ENCODE peak calls at places on chromosomes 5 and 9, in four cellular contexts. B, I, W and H are unnamed samples. For H3K4me1, the result is how much of the 10 kb centered on the place peaks cover.

GRCh38 chr9:26657958-26658357 is 234.6 kb downstream of the CAAP1 start:
- DNase-seq in B (no peak), I (no peak), W (no peak), H (no peak)

GRCh38 chr5:76582252-76583162 is 40.7 kb downstream of the F2RL2 start:
- DNase-seq in B (no peak), I (peak), W (no peak), H (peak)

GRCh38 chr9:95171001-95171400 is 146.5 kb downstream of the FANCC start:
- DNase-seq in B (no peak), I (peak), W (no peak), H (no peak)

GRCh38 chr9:37574996-37575395 is 1.2 kb downstream of the FBXO10 start:
- DNase-seq in B (no peak), I (peak), W (no peak), H (no peak)

GRCh38 chr5:145887976-145888574 is 15.3 kb upstream of the GRXCR2 start:
- DNase-seq in B (peak), I (peak), W (no peak), H (peak)

GRCh38 chr5:131357739-131358561 is 94.1 kb downstream of the CDC42SE2 start:
- DNase-seq in B (no peak), I (no peak), W (no peak), H (no peak)

GRCh38 chr9:107410045-107410819 is 79.3 kb downstream of the KLF4 start:
- DNase-seq in B (no peak), I (no peak), W (no peak), H (no peak)

GRCh38 chr9:134936021-134936761 is 18.5 kb upstream of the FCN1 start:
- DNase-seq in B (no peak), I (no peak), W (no peak), H (no peak)

GRCh38 chr5:106086352-106086751 is 1584.4 kb downstream of the EFNA5 start:
- DNase-seq in B (no peak), I (no peak), W (no peak), H (no peak)

GRCh38 chr9:6889868-6890267 is 132.1 kb downstream of the KDM4C start:
- DNase-seq in B (no peak), I (no peak), W (no peak), H (no peak)

GRCh38 chr5:55177078-55177477 is 4.1 kb upstream of the CDC20B start:
- DNase-seq in B (no peak), I (no peak), W (no peak), H (no peak)

GRCh38 chr9:109444771-109445320 is 53.3 kb downstream of the PTPN3 start:
- DNase-seq in B (no peak), I (no peak), W (no peak), H (no peak)

GRCh38 chr9:121811751-121812150 is 160.3 kb downstream of the DAB2IP start:
- DNase-seq in B (no peak), I (no peak), W (no peak), H (no peak)

GRCh38 chr9:129459550-129460322 is 161.2 kb downstream of the C9orf50 start:
- DNase-seq in B (no peak), I (no peak), W (no peak), H (no peak)

GRCh38 chr5:31404325-31404724 is 127.6 kb downstream of the DROSHA start:
- DNase-seq in B (no peak), I (peak), W (no peak), H (no peak)

GRCh38 chr5:123785160-123786001 is 273.4 kb downstream of the CSNK1G3 start:
- DNase-seq in B (no peak), I (peak), W (no peak), H (peak)

GRCh38 chr9:129785866-129786265 is 17.1 kb upstream of the TOR1B start:
- DNase-seq in B (no peak), I (no peak), W (no peak), H (no peak)

GRCh38 chr5:80921026-80921425 is 39.1 kb upstream of the RASGRF2 start:
- DNase-seq in B (no peak), I (no peak), W (no peak), H (no peak)

GRCh38 chr9:98778251-98778650 is 18.1 kb downstream of the ANKS6 start:
- DNase-seq in B (no peak), I (no peak), W (no peak), H (no peak)

GRCh38 chr5:130536726-130537125 is 628.3 kb downstream of the HINT1 start:
- DNase-seq in B (no peak), I (no peak), W (no peak), H (no peak)

GRCh38 chr9:135695642-135696041 is 3.6 kb downstream of the SOHLH1 start:
- DNase-seq in B (no peak), I (no peak), W (no peak), H (no peak)

GRCh38 chr5:109125755-109126429 is 283.9 kb downstream of the PJA2 start:
- DNase-seq in B (no peak), I (no peak), W (no peak), H (no peak)

GRCh38 chr5:112473989-112474388 is 54.9 kb upstream of the EPB41L4A start:
- DNase-seq in B (no peak), I (no peak), W (no peak), H (no peak)

GRCh38 chr9:112332272-112332671 is 1.1 kb downstream of the PTBP3 start:
- DNase-seq in B (no peak), I (no peak), W (no peak), H (no peak)

GRCh38 chr9:92977279-92977678 is 30.0 kb downstream of the FGD3 start:
- DNase-seq in B (no peak), I (no peak), W (no peak), H (no peak)

GRCh38 chr5:141402553-141403328 is at the start of gene PCDHGA9:
- DNase-seq in B (no peak), I (no peak), W (no peak), H (peak)

GRCh38 chr5:54457094-54457531 is 1.6 kb downstream of the HSPB3 start:
- DNase-seq in B (no peak), I (peak), W (no peak), H (peak)

GRCh38 chr9:89471390-89471789 is 26.5 kb downstream of the SEMA4D start:
- DNase-seq in B (no peak), I (no peak), W (no peak), H (no peak)

GRCh38 chr9:69190866-69191672 is 17.0 kb downstream of the TJP2 start:
- DNase-seq in B (no peak), I (no peak), W (no peak), H (no peak)

DNA sequence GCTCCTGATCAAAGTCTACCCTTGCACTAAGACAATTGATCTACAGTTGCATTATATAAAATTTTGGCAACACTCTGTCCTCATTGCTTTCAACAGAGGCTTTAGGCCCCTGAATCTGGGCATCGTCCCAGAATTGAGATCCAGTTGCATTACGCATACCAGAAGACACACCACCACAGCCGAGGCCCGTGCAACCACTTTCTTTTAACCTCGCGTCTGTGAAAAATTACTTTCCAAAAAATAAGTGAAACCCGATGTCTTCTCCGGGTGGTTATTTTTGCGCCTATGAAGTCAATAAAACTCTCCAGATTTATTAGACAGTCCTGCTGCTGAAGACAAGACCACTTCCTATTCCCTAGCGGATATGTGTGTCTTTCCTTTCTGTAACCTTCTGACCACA is 52.1 kb upstream of the NFIB start:
- DNase-seq in B (no peak), I (peak), W (peak), H (peak)
- H3K27ac ChIP-seq in B (no peak), I (peak), W (no peak), H (no peak)

GRCh38 chr5:96248152-96248551 is 184.9 kb downstream of the PCSK1 start:
- DNase-seq in B (no peak), I (no peak), W (no peak), H (peak)

GRCh38 chr5:96245401-96246091 is 187.5 kb downstream of the PCSK1 start:
- DNase-seq in B (no peak), I (no peak), W (no peak), H (peak)

GRCh38 chr5:96247097-96247675 is 185.9 kb downstream of the PCSK1 start:
- DNase-seq in B (no peak), I (peak), W (no peak), H (peak)

GRCh38 chr5:96244696-96245095 is 188.4 kb downstream of the PCSK1 start:
- DNase-seq in B (no peak), I (no peak), W (no peak), H (no peak)

DNA sequence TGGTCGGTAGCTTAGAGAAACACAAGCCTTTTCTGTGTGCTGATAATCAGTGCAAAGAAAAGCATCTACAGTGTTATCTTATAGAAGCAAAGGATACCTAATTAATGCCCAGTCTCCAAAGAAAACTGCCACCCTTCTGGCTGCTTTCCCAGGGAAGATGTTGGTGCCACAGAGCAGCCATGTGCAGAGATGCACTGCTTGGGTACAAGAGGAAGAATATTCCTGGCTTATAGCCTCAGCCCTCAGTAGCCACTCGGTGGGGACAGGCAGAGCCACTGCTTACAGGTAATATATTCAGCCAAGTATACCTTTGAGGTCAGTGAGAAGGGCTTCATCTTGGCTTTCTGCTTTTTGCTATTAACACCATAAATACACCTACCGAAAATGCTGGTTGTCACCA is 185.3 kb downstream of the PCSK1 start:
- DNase-seq in B (no peak), I (no peak), W (no peak), H (no peak)
- H3K4me3 ChIP-seq in B (no peak), I (no peak), W (no peak), H (no peak)

GRCh38 chr5:88662801-88663360 is 220.1 kb downstream of the MEF2C start:
- DNase-seq in B (no peak), I (peak), W (no peak), H (no peak)
- H3K4me1 ChIP-seq in B (under half), I (under half), W (under half), H (under half)

GRCh38 chr5:157911568-157911967 is 52.6 kb upstream of the CLINT1 start:
- DNase-seq in B (no peak), I (no peak), W (no peak), H (no peak)
- H3K27ac ChIP-seq in B (no peak), I (no peak), W (no peak), H (no peak)